ENCODE peak calls at places on chromosome 11, in six cellular contexts. I is SK-N-SH, D is GM12878, T is A549, O is HepG2, N is K562. V is an unnamed sample.

GRCh38 chr11:113833151-113833550 is 42.2 kb downstream of the USP28 start:
- DNase-seq in I (no peak), D (no peak), T (no peak), O (peak; percentile 6), N (no peak), V (no peak)

GRCh38 chr11:129608711-129609110 is 206.9 kb upstream of the TMEM45B start:
- DNase-seq in I (no peak), D (no peak), T (no peak), O (no peak), N (no peak), V (no peak)

GRCh38 chr11:129992161-129992944 is 10.3 kb downstream of the PRDM10 start:
- DNase-seq in I (peak; percentile 67), D (no peak), T (peak; percentile 15), O (peak; percentile 82), N (peak; percentile 57), V (peak; percentile 56)

GRCh38 chr11:88482871-88483301 is 145.3 kb upstream of the CTSC start:
- DNase-seq in I (no peak), D (no peak), T (no peak), O (no peak), N (no peak), V (no peak)

GRCh38 chr11:84465040-84465439 is 1162.1 kb downstream of the DLG2 start:
- DNase-seq in I (no peak), D (no peak), T (no peak), O (no peak), N (no peak), V (no peak)

GRCh38 chr11:10164621-10165020 is 129.4 kb downstream of the SBF2 start:
- DNase-seq in I (no peak), D (no peak), T (no peak), O (no peak), N (no peak), V (no peak)

GRCh38 chr11:85540635-85541034 is 86.5 kb downstream of the DLG2 start:
- DNase-seq in I (no peak), D (no peak), T (no peak), O (no peak), N (no peak), V (no peak)

GRCh38 chr11:92268546-92268945 is 43.9 kb downstream of the FAT3 start:
- DNase-seq in I (no peak), D (no peak), T (no peak), O (no peak), N (no peak), V (no peak)

GRCh38 chr11:94104734-94105133 is 23.9 kb upstream of the PANX1 start:
- DNase-seq in I (no peak), D (no peak), T (no peak), O (no peak), N (no peak), V (no peak)

GRCh38 chr11:113162590-113162961 is 151.8 kb upstream of the TTC12 start:
- DNase-seq in I (no peak), D (no peak), T (no peak), O (no peak), N (peak; percentile 12), V (no peak)

GRCh38 chr11:2975594-2975993 is 16.5 kb downstream of the NAP1L4 start:
- DNase-seq in I (peak; percentile 44), D (no peak), T (peak; percentile 51), O (peak; percentile 50), N (peak; percentile 49), V (no peak)

GRCh38 chr11:108233277-108233945 is 10.5 kb downstream of the ATM start:
- DNase-seq in I (no peak), D (no peak), T (no peak), O (peak; percentile 81), N (no peak), V (no peak)

GRCh38 chr11:35567737-35568465 is 42.5 kb upstream of the PAMR1 start:
- DNase-seq in I (no peak), D (no peak), T (no peak), O (no peak), N (no peak), V (no peak)

GRCh38 chr11:1497600-1497999 is 11.0 kb upstream of the MOB2 start:
- DNase-seq in I (peak; percentile 16), D (no peak), T (no peak), O (no peak), N (no peak), V (no peak)

DNA sequence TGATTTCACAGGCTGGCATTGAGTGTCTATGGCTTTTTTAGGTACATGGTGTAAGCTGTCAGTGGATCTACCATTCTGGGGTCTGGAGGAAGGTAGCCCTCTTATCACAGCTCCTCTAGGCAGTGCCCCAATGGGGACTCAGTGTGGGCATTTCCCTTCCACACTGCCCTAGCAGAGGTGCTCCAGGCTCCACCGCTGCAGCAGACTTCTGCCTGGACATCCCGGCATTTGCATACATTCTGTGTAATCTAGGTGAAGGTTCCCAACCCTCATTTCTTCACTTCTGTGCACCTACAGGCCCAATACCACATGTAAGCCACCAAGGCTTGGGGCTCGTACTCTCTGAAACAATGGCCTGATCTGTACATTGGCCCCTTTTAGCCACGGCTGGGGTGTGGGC is 78.3 kb downstream of the RNF169 start:
- DNase-seq in I (no peak), D (no peak), T (no peak), O (no peak), N (no peak), V (no peak)
- H3K9me3 ChIP-seq in I (peaks cover 12% of the 10 kb centered on the region), D (peaks cover 19% of the 10 kb centered on the region), T (peaks cover 42% of the 10 kb centered on the region), O (peaks cover 28% of the 10 kb centered on the region), N (peaks cover 29% of the 10 kb centered on the region), V (peaks cover 29% of the 10 kb centered on the region)

DNA sequence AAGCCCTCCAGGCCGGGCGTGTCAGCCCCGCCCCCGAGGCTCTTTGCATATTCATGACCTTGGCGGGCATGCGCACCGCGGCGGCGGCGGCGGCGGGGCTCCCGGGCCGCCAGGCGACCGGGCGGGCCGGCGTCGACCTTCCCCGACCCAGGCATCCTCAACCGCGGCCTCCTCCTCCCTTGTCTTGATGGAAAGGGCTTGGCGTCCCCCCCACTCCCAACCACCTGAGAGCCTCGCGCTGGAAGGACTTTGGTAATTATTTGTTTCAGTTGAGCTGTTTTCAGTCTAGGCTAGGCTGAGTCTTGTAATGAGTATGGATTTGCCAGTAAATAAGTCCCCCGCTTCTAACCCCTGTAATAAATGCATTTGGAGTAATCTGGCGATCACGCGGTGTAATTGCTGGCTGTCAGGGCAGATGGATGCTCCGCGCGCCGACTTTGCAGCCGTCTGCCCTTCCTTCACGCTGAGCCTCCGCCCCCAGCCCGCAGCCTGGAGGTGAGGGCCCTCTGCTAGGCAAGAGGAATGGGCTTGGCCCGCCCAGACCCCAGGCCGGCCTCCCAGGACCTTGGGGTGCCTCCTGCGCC is 25.2 kb downstream of the FLRT1 start:
- DNase-seq in I (peak; percentile 81), D (no peak), T (peak; percentile 74), O (no peak), N (peak; percentile 96), V (peak; percentile 89)
- TF ChIP-seq CHD2 in I (no peak), D (no peak), T (no peak), O (no peak), N (no peak), V (no peak)

GRCh38 chr11:134159652-134160051 is 64.1 kb downstream of the NCAPD3 start:
- DNase-seq in I (no peak), D (no peak), T (no peak), O (no peak), N (no peak), V (no peak)
- H3K9me3 ChIP-seq in I (no peaks in the 10 kb centered on the region), D (no peaks in the 10 kb centered on the region), T (peaks cover 21% of the 10 kb centered on the region), O (peaks cover 2% of the 10 kb centered on the region), N (no peaks in the 10 kb centered on the region), V (peaks cover 36% of the 10 kb centered on the region)

DNA sequence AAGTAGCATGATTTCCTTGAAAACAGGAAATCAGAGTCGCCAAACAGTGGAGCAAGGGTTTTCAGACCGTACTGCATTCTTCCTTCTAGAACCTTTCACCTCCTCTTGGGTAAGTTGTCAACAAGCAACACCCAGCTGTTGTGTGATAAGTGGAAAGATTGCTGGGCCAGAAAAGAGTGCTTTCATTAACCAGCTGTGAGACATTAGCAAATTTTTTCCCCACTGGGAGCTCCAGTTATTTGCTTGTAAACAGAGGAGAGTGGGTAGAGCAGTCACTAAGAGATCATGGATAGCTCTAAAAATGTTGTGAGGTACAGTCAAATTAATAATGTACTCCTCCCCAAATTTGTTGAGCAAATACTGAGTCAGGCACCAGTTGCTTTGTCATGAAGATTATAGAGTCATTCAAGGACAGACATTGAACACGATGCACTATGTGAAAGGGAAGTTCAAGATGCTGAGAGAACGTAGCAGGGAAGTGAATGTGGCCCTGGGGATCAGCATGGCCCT is 11.7 kb upstream of the MPEG1 start:
- DNase-seq in I (no peak), D (no peak), T (no peak), O (no peak), N (no peak), V (no peak)
- TF ChIP-seq CHD2 in I (no peak), D (no peak), T (no peak), O (no peak), N (no peak), V (no peak)

GRCh38 chr11:70705930-70706329 is 307.6 kb downstream of the CTTN start:
- DNase-seq in I (no peak), D (no peak), T (no peak), O (no peak), N (no peak), V (no peak)
- H3K9me3 ChIP-seq in I (no peaks in the 10 kb centered on the region), D (no peaks in the 10 kb centered on the region), T (peaks cover 4% of the 10 kb centered on the region), O (no peaks in the 10 kb centered on the region), N (no peaks in the 10 kb centered on the region), V (no peaks in the 10 kb centered on the region)

GRCh38 chr11:70076461-70076931 is 1.6 kb upstream of the ANO1 start:
- DNase-seq in I (no peak), D (no peak), T (no peak), O (no peak), N (no peak), V (no peak)

GRCh38 chr11:70078095-70078795 is at the start of gene ANO1:
- DNase-seq in I (peak; percentile 79), D (no peak), T (no peak), O (no peak), N (peak; percentile 64), V (peak; percentile 61)

GRCh38 chr11:70075836-70076235 is 2.3 kb upstream of the ANO1 start:
- DNase-seq in I (no peak), D (no peak), T (no peak), O (no peak), N (no peak), V (no peak)

GRCh38 chr11:70078796-70079616 is 889 bp downstream of the ANO1 start:
- DNase-seq in I (peak; percentile 59), D (no peak), T (no peak), O (no peak), N (no peak), V (peak; percentile 54)

GRCh38 chr11:70077411-70078094 is 564 bp upstream of the ANO1 start:
- DNase-seq in I (no peak), D (no peak), T (no peak), O (no peak), N (no peak), V (peak; percentile 57)
- TF ChIP-seq CHD2 in I (no peak), D (no peak), T (no peak), O (no peak), N (no peak), V (no peak)

GRCh38 chr11:65617136-65617850 is 1.7 kb downstream of the PCNX3 start:
- DNase-seq in I (no peak), D (no peak), T (no peak), O (no peak), N (no peak), V (no peak)
- H3K9me3 ChIP-seq in I (no peaks in the 10 kb centered on the region), D (no peaks in the 10 kb centered on the region), T (no peaks in the 10 kb centered on the region), O (no peaks in the 10 kb centered on the region), N (no peaks in the 10 kb centered on the region), V (no peaks in the 10 kb centered on the region)